ENCODE peak calls at places on chromosomes 3 and 15, in nine cellular contexts. B is SK-N-SH, W is A549, P is GM23338, J is HL-60, Q is Panc1, I is HCT116, X is HepG2, M is GM12878. R is an unnamed sample.

GRCh38 chr15:77568960-77569646 is 63.6 kb downstream of the LINGO1 start:
- DNase-seq in B (no peak), W (no peak), P (peak), J (peak), Q (no peak), I (no peak), X (peak), M (no peak), R (no peak)

GRCh38 chr3:1092061-1092460 is 763 bp upstream of the CNTN6 start:
- DNase-seq in B (no peak), W (no peak), P (no peak), J (no peak), Q (no peak), I (no peak), X (no peak), M (no peak), R (no peak)

GRCh38 chr3:150107429-150108175 is 136.9 kb upstream of the PFN2 start:
- DNase-seq in B (no peak), W (no peak), P (no peak), J (no peak), Q (no peak), I (no peak), X (no peak), M (no peak), R (no peak)

GRCh38 chr15:39199076-39199475 is 381.8 kb upstream of the THBS1 start:
- DNase-seq in B (peak), W (no peak), P (no peak), J (no peak), Q (no peak), I (no peak), X (no peak), M (no peak), R (no peak)

GRCh38 chr15:93706881-93707280 is 524.5 kb upstream of the MCTP2 start:
- DNase-seq in B (no peak), W (no peak), P (no peak), J (no peak), Q (no peak), I (no peak), X (no peak), M (no peak), R (no peak)

GRCh38 chr3:71166366-71166765 is 417.2 kb downstream of the FOXP1 start:
- DNase-seq in B (no peak), W (no peak), P (no peak), J (no peak), Q (no peak), I (no peak), X (no peak), M (no peak), R (no peak)

GRCh38 chr3:101803152-101803782 is 24.3 kb downstream of the NXPE3 start:
- DNase-seq in B (peak), W (peak), P (peak), J (peak), Q (no peak), I (peak), X (peak), M (no peak), R (peak)

GRCh38 chr3:160049570-160049969 is 60.9 kb downstream of the IL12A start:
- DNase-seq in B (peak), W (no peak), P (no peak), J (no peak), Q (no peak), I (no peak), X (no peak), M (no peak), R (no peak)

GRCh38 chr3:56269755-56270154 is 198.5 kb downstream of the ERC2 start:
- DNase-seq in B (no peak), W (no peak), P (no peak), J (no peak), Q (no peak), I (no peak), X (no peak), M (no peak), R (no peak)

GRCh38 chr15:48939686-48940085 is 24.0 kb downstream of the SHC4 start:
- DNase-seq in B (no peak), W (peak), P (no peak), J (no peak), Q (no peak), I (no peak), X (no peak), M (no peak), R (no peak)

GRCh38 chr3:157310329-157311065 is 126.2 kb upstream of the PTX3 start:
- DNase-seq in B (no peak), W (no peak), P (peak), J (no peak), Q (no peak), I (no peak), X (no peak), M (no peak), R (peak)

GRCh38 chr3:181487236-181487978 is 224.3 kb upstream of the SOX2 start:
- DNase-seq in B (no peak), W (no peak), P (no peak), J (peak), Q (no peak), I (no peak), X (no peak), M (no peak), R (no peak)

GRCh38 chr3:137687181-137687880 is 76.8 kb upstream of the SOX14 start:
- DNase-seq in B (peak), W (no peak), P (peak), J (no peak), Q (no peak), I (no peak), X (no peak), M (no peak), R (no peak)

GRCh38 chr3:161230621-161231195 is 9.6 kb downstream of the NMD3 start:
- DNase-seq in B (no peak), W (no peak), P (no peak), J (no peak), Q (no peak), I (no peak), X (no peak), M (no peak), R (no peak)

GRCh38 chr3:71066849-71067261 is 516.7 kb downstream of the FOXP1 start:
- DNase-seq in B (peak), W (no peak), P (no peak), J (peak), Q (no peak), I (no peak), X (no peak), M (no peak), R (no peak)

GRCh38 chr3:69906351-69906966 is 93.1 kb upstream of the SAMMSON start:
- DNase-seq in B (no peak), W (no peak), P (no peak), J (no peak), Q (no peak), I (no peak), X (no peak), M (no peak), R (no peak)

GRCh38 chr15:60526127-60526616 is 47.2 kb upstream of the ICE2 start:
- DNase-seq in B (peak), W (no peak), P (no peak), J (no peak), Q (no peak), I (no peak), X (no peak), M (no peak), R (peak)

GRCh38 chr15:66288093-66288492 is 5.3 kb upstream of the DIS3L start:
- DNase-seq in B (no peak), W (no peak), P (no peak), J (no peak), Q (no peak), I (no peak), X (peak), M (no peak), R (no peak)

GRCh38 chr3:24641628-24642027 is 147.0 kb upstream of the THRB start:
- DNase-seq in B (no peak), W (no peak), P (no peak), J (no peak), Q (no peak), I (no peak), X (no peak), M (no peak), R (no peak)

GRCh38 chr15:80926126-80926525 is 63.5 kb downstream of the MESD start:
- DNase-seq in B (no peak), W (no peak), P (no peak), J (no peak), Q (no peak), I (no peak), X (no peak), M (no peak), R (no peak)

GRCh38 chr3:173743111-173743510 is 345.6 kb downstream of the NLGN1 start:
- DNase-seq in B (no peak), W (no peak), P (no peak), J (no peak), Q (no peak), I (no peak), X (no peak), M (no peak), R (no peak)

GRCh38 chr3:115623414-115623868 is at the start of gene GAP43:
- DNase-seq in B (peak), W (peak), P (peak), J (no peak), Q (no peak), I (no peak), X (peak), M (no peak), R (no peak)

GRCh38 chr3:87848003-87848402 is 210.8 kb downstream of the CGGBP1 start:
- DNase-seq in B (no peak), W (no peak), P (no peak), J (no peak), Q (no peak), I (no peak), X (no peak), M (no peak), R (no peak)

GRCh38 chr3:185152433-185153169 is at the start of gene C3orf70:
- DNase-seq in B (peak), W (peak), P (peak), J (peak), Q (no peak), I (no peak), X (no peak), M (no peak), R (peak)

GRCh38 chr3:40187945-40188344 is 121.6 kb upstream of the EIF1B start:
- DNase-seq in B (no peak), W (no peak), P (no peak), J (no peak), Q (no peak), I (no peak), X (no peak), M (peak), R (no peak)

GRCh38 chr15:47819158-47819557 is 101.9 kb downstream of the SEMA6D start:
- DNase-seq in B (no peak), W (no peak), P (no peak), J (no peak), Q (no peak), I (no peak), X (no peak), M (no peak), R (no peak)

GRCh38 chr3:89488800-89489580 is 381.6 kb downstream of the EPHA3 start:
- DNase-seq in B (no peak), W (no peak), P (no peak), J (peak), Q (no peak), I (no peak), X (no peak), M (no peak), R (no peak)

GRCh38 chr3:89490129-89490528 is 382.7 kb downstream of the EPHA3 start:
- DNase-seq in B (no peak), W (no peak), P (no peak), J (no peak), Q (no peak), I (no peak), X (no peak), M (no peak), R (no peak)
- TF ChIP-seq CTCF in B (no peak), W (no peak), P (no peak), J (no peak), Q (no peak), I (no peak), X (no peak), M (no peak), R (no peak)

GRCh38 chr3:186425788-186426730 is 64.0 kb upstream of the DGKG start:
- DNase-seq in B (no peak), W (peak), P (peak), J (peak), Q (no peak), I (no peak), X (no peak), M (no peak), R (peak)
- TF ChIP-seq REST in B (no peak), W (no peak), P (no peak), J (peak), Q (no peak), I (no peak), X (no peak), M (no peak), R (no peak)

GRCh38 chr3:119529883-119530282 is 29.5 kb downstream of the CD80 start:
- DNase-seq in B (no peak), W (no peak), P (no peak), J (no peak), Q (no peak), I (no peak), X (no peak), M (no peak), R (no peak)

GRCh38 chr3:119530418-119530817 is 29.0 kb downstream of the CD80 start:
- DNase-seq in B (no peak), W (no peak), P (no peak), J (no peak), Q (no peak), I (no peak), X (no peak), M (no peak), R (no peak)

GRCh38 chr3:119527731-119528130 is 29.4 kb downstream of the TIMMDC1 start:
- DNase-seq in B (no peak), W (no peak), P (no peak), J (no peak), Q (no peak), I (no peak), X (no peak), M (no peak), R (no peak)

DNA sequence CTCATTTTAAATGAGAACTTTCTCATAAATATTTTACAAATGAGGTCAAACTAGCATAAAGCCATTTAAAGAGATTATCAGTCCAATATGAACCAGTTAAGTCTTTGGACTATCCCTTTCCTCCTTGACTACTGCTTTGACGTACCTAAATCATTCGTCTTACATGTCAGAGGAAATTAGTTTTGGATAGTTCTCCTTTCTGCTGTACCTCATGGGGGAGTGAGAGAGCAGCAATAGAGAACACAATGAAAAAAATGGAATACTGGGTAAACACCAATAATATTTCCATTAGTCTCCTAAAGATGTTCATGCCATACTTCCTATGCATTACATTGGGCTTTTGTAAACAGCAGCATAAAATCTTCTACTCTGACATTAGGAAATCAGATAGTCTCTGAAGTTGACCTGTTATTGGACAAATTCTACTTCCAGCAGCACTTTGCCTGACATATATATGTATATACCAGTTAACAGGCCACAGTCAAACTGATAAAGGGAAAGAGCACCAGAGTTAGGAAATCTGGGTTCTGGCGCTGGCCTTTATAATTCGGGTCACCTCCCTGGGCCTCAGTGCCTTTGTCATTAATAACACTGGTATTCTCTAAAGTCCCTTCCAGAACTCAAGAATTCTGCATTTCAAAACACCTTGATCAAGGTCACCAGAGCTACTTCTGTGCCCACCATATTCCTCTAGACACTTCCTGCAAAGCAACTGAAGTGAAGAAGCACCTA is 26.8 kb downstream of the TIMMDC1 start:
- DNase-seq in B (peak), W (no peak), P (peak), J (peak), Q (no peak), I (no peak), X (no peak), M (no peak), R (peak)
- TF ChIP-seq CTCF in B (peak), W (peak), P (peak), J (no peak), Q (peak), I (peak), X (no peak), M (peak), R (no peak)

DNA sequence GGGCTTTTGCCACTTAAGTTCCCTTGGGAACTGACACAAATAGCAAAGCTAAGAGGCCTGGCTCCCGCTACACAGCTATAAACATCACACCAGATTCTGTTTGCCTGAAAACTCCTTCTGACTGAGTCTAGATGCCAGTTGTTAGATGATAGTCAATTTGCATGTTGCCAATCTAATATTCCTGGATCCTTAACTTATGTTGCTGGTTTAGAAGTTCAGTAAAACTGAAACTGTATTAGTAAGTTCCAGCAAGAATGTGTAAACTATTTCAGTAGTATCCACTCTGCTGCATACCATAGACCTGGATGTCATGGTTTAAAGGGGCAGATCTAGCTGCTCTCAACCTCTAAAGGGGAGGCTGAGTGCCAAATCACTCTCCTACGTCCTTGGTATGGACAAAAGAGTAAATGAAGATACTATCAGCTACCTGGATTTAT is 27.1 kb upstream of the LACTB start:
- DNase-seq in B (no peak), W (no peak), P (no peak), J (no peak), Q (no peak), I (no peak), X (peak), M (no peak), R (no peak)
- TF ChIP-seq REST in B (no peak), W (no peak), P (no peak), J (no peak), Q (no peak), I (no peak), X (no peak), M (no peak), R (no peak)